ENCODE peak calls at places on chromosomes 7 and 10, in five cellular contexts. One of them, this sample, is unnamed.
A peak's percentile ranks its signal among the peaks of the same experiment; 100 is the strongest.

GRCh38 chr7:159004411-159004810 is 140.3 kb downstream of the VIPR2 start:
- DNase-seq in naive thymus-derived CD4-positive, alpha-beta T cell: no peak
- DNase-seq in upper lobe of right lung: no peak
- DNase-seq in colonic mucosa: no peak
- DNase-seq in fibroblast of lung: no peak
- DNase-seq in this sample: no peak

GRCh38 chr7:26346611-26347200 is 55.0 kb downstream of the SNX10 start:
- DNase-seq in naive thymus-derived CD4-positive, alpha-beta T cell: no peak
- DNase-seq in upper lobe of right lung: peak; percentile 67
- DNase-seq in colonic mucosa: peak; percentile 73
- DNase-seq in fibroblast of lung: peak; percentile 69
- DNase-seq in this sample: no peak

GRCh38 chr10:99654390-99654789 is 4.9 kb upstream of the ENTPD7 start:
- DNase-seq in naive thymus-derived CD4-positive, alpha-beta T cell: no peak
- DNase-seq in upper lobe of right lung: no peak
- DNase-seq in colonic mucosa: no peak
- DNase-seq in fibroblast of lung: no peak
- DNase-seq in this sample: no peak

GRCh38 chr10:123555616-123556015 is 110.5 kb upstream of the GPR26 start:
- DNase-seq in naive thymus-derived CD4-positive, alpha-beta T cell: no peak
- DNase-seq in upper lobe of right lung: no peak
- DNase-seq in colonic mucosa: no peak
- DNase-seq in fibroblast of lung: no peak
- DNase-seq in this sample: no peak

GRCh38 chr10:30436200-30436599 is 2.2 kb downstream of the MAP3K8 start:
- DNase-seq in naive thymus-derived CD4-positive, alpha-beta T cell: no peak
- DNase-seq in upper lobe of right lung: no peak
- DNase-seq in colonic mucosa: peak; percentile 49
- DNase-seq in fibroblast of lung: peak; percentile 87
- DNase-seq in this sample: peak; percentile 44

GRCh38 chr10:43671659-43672555 is 23.2 kb upstream of the ZNF32 start:
- DNase-seq in naive thymus-derived CD4-positive, alpha-beta T cell: peak; percentile 25
- DNase-seq in upper lobe of right lung: peak; percentile 59
- DNase-seq in colonic mucosa: peak; percentile 55
- DNase-seq in fibroblast of lung: peak; percentile 63
- DNase-seq in this sample: peak; percentile 79

GRCh38 chr10:94315975-94316464 is 46.7 kb downstream of the NOC3L start:
- DNase-seq in naive thymus-derived CD4-positive, alpha-beta T cell: no peak
- DNase-seq in upper lobe of right lung: no peak
- DNase-seq in colonic mucosa: no peak
- DNase-seq in fibroblast of lung: peak; percentile 71
- DNase-seq in this sample: peak; percentile 62

GRCh38 chr10:45418859-45419672 is 45.0 kb downstream of the ALOX5 start:
- DNase-seq in naive thymus-derived CD4-positive, alpha-beta T cell: peak; percentile 34
- DNase-seq in upper lobe of right lung: peak; percentile 83
- DNase-seq in colonic mucosa: peak; percentile 53
- DNase-seq in fibroblast of lung: peak; percentile 32
- DNase-seq in this sample: no peak

GRCh38 chr10:124043310-124044142 is 49.9 kb downstream of the CHST15 start:
- DNase-seq in naive thymus-derived CD4-positive, alpha-beta T cell: no peak
- DNase-seq in upper lobe of right lung: no peak
- DNase-seq in colonic mucosa: no peak
- DNase-seq in fibroblast of lung: no peak
- DNase-seq in this sample: no peak

GRCh38 chr10:71357792-71358265 is 38.8 kb downstream of the SLC29A3 start:
- DNase-seq in naive thymus-derived CD4-positive, alpha-beta T cell: no peak
- DNase-seq in upper lobe of right lung: no peak
- DNase-seq in colonic mucosa: no peak
- DNase-seq in fibroblast of lung: peak; percentile 20
- DNase-seq in this sample: no peak

GRCh38 chr7:150937848-150938561 is 40.1 kb downstream of the KCNH2 start:
- DNase-seq in naive thymus-derived CD4-positive, alpha-beta T cell: no peak
- DNase-seq in upper lobe of right lung: peak; percentile 38
- DNase-seq in colonic mucosa: no peak
- DNase-seq in fibroblast of lung: peak; percentile 70
- DNase-seq in this sample: no peak

GRCh38 chr7:25014735-25015134 is 34.8 kb upstream of the OSBPL3 start:
- DNase-seq in naive thymus-derived CD4-positive, alpha-beta T cell: no peak
- DNase-seq in upper lobe of right lung: no peak
- DNase-seq in colonic mucosa: no peak
- DNase-seq in fibroblast of lung: peak; percentile 92
- DNase-seq in this sample: no peak

GRCh38 chr10:58531084-58531695 is 18.5 kb downstream of the BICC1 start:
- DNase-seq in naive thymus-derived CD4-positive, alpha-beta T cell: no peak
- DNase-seq in upper lobe of right lung: no peak
- DNase-seq in colonic mucosa: peak; percentile 66
- DNase-seq in fibroblast of lung: peak; percentile 60
- DNase-seq in this sample: peak; percentile 82

GRCh38 chr10:90417056-90417455 is 440.8 kb downstream of the HTR7 start:
- DNase-seq in naive thymus-derived CD4-positive, alpha-beta T cell: no peak
- DNase-seq in upper lobe of right lung: no peak
- DNase-seq in colonic mucosa: no peak
- DNase-seq in fibroblast of lung: peak; percentile 82
- DNase-seq in this sample: no peak

GRCh38 chr10:11017575-11018425 is at the start of gene CELF2:
- DNase-seq in naive thymus-derived CD4-positive, alpha-beta T cell: peak; percentile 42
- DNase-seq in upper lobe of right lung: peak; percentile 93
- DNase-seq in colonic mucosa: peak; percentile 79
- DNase-seq in fibroblast of lung: peak; percentile 23
- DNase-seq in this sample: peak; percentile 77

GRCh38 chr10:11016959-11017574 is 605 bp upstream of the CELF2 start:
- DNase-seq in naive thymus-derived CD4-positive, alpha-beta T cell: no peak
- DNase-seq in upper lobe of right lung: no peak
- DNase-seq in colonic mucosa: no peak
- DNase-seq in fibroblast of lung: no peak
- DNase-seq in this sample: no peak

GRCh38 chr10:11018426-11018818 is 750 bp downstream of the CELF2 start:
- DNase-seq in naive thymus-derived CD4-positive, alpha-beta T cell: no peak
- DNase-seq in upper lobe of right lung: peak; percentile 71
- DNase-seq in colonic mucosa: peak; percentile 47
- DNase-seq in fibroblast of lung: no peak
- DNase-seq in this sample: no peak

GRCh38 chr10:11020026-11020820 is 2.6 kb downstream of the CELF2 start:
- DNase-seq in naive thymus-derived CD4-positive, alpha-beta T cell: no peak
- DNase-seq in upper lobe of right lung: no peak
- DNase-seq in colonic mucosa: no peak
- DNase-seq in fibroblast of lung: no peak
- DNase-seq in this sample: no peak

GRCh38 chr10:11018830-11019692 is 1.4 kb downstream of the CELF2 start:
- DNase-seq in naive thymus-derived CD4-positive, alpha-beta T cell: no peak
- DNase-seq in upper lobe of right lung: no peak
- DNase-seq in colonic mucosa: no peak
- DNase-seq in fibroblast of lung: no peak
- DNase-seq in this sample: no peak
- H3K4me3 ChIP-seq in naive thymus-derived CD4-positive, alpha-beta T cell: no peak overlapping the region
- H3K4me3 ChIP-seq in upper lobe of right lung: peak overlapping the region; percentile 63
- H3K4me3 ChIP-seq in colonic mucosa: peak overlapping the region; percentile 80
- H3K4me3 ChIP-seq in fibroblast of lung: peak overlapping the region; percentile 58
- H3K4me3 ChIP-seq in this sample: no peak overlapping the region

DNA sequence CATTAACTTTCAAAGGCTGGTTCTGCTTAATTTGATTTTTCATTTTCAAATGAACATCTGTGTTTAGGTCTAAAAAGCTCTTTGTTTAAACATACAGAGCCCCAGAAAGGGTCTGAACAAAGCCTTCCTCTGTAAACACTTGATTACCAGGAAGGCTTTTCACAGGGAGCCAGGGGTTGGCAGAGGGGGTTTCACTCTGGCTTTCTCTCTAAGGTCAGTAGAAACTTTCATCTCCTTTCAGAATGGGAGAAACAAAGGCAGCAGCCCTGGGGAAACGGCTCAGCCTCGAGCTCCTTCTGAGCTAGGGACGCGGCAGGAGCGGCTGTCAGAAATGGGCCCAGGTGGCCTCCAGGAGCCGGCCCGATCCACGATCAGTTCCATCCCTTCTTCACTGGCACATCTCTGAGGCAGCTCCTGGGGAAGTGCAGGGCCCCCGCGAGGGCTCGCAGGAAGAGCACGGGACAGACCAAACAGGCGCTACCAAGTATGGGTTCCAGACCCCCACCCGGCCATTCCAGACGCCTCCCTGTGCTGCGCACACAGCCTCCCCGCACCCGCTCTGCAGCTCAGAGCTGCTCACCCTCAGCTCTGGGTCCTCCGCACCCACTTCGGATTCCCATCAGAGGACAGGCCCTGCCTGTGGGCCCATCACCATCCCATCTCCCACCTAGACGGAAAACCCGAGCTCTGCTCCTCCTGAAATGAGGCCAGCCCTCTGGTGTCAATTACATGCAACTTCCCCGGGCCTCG is 124.1 kb downstream of the MAD1L1 start:
- DNase-seq in naive thymus-derived CD4-positive, alpha-beta T cell: no peak
- DNase-seq in upper lobe of right lung: no peak
- DNase-seq in colonic mucosa: no peak
- DNase-seq in fibroblast of lung: no peak
- DNase-seq in this sample: no peak
- H3K4me1 ChIP-seq in naive thymus-derived CD4-positive, alpha-beta T cell: peaks cover 2% of the 10 kb centered on the region
- H3K4me1 ChIP-seq in upper lobe of right lung: peaks cover 16% of the 10 kb centered on the region
- H3K4me1 ChIP-seq in colonic mucosa: no peaks in the 10 kb centered on the region
- H3K4me1 ChIP-seq in fibroblast of lung: peaks cover 23% of the 10 kb centered on the region
- H3K4me1 ChIP-seq in this sample: peaks cover 16% of the 10 kb centered on the region

DNA sequence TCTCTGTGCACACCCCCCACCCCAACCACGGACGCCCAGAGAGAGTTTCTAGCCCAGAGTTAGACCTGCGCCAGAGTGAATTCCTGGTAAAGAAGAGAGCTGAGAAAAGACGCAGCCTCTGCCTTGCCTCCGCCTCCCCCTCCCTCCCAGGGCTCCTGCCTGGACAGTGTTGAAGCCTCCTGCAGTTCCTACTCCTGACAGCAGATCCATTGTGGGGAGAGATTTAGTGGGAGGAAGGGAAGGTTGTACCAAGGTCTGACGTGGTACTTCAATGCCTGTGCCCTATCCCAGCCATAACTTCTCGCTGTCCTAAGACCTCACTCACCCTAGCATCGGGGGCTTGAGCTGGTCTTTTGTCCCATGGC is 952 bp downstream of the SRRM3 start:
- DNase-seq in naive thymus-derived CD4-positive, alpha-beta T cell: no peak
- DNase-seq in upper lobe of right lung: no peak
- DNase-seq in colonic mucosa: no peak
- DNase-seq in fibroblast of lung: no peak
- DNase-seq in this sample: no peak
- H3K4me3 ChIP-seq in naive thymus-derived CD4-positive, alpha-beta T cell: no peak overlapping the region
- H3K4me3 ChIP-seq in upper lobe of right lung: no peak overlapping the region
- H3K4me3 ChIP-seq in colonic mucosa: no peak overlapping the region
- H3K4me3 ChIP-seq in fibroblast of lung: no peak overlapping the region
- H3K4me3 ChIP-seq in this sample: no peak overlapping the region

GRCh38 chr7:157758468-157759245 is 421.9 kb downstream of the DNAJB6 start:
- DNase-seq in naive thymus-derived CD4-positive, alpha-beta T cell: no peak
- DNase-seq in upper lobe of right lung: no peak
- DNase-seq in colonic mucosa: no peak
- DNase-seq in fibroblast of lung: no peak
- DNase-seq in this sample: no peak
- H3K4me1 ChIP-seq in naive thymus-derived CD4-positive, alpha-beta T cell: no peaks in the 10 kb centered on the region
- H3K4me1 ChIP-seq in upper lobe of right lung: no peaks in the 10 kb centered on the region
- H3K4me1 ChIP-seq in colonic mucosa: no peaks in the 10 kb centered on the region
- H3K4me1 ChIP-seq in fibroblast of lung: no peaks in the 10 kb centered on the region
- H3K4me1 ChIP-seq in this sample: no peaks in the 10 kb centered on the region

GRCh38 chr10:31698169-31698890 is 230.3 kb downstream of the ARHGAP12 start:
- DNase-seq in naive thymus-derived CD4-positive, alpha-beta T cell: no peak
- DNase-seq in upper lobe of right lung: no peak
- DNase-seq in colonic mucosa: peak; percentile 42
- DNase-seq in fibroblast of lung: peak; percentile 80
- DNase-seq in this sample: no peak

GRCh38 chr10:31693499-31693898 is 235.1 kb downstream of the ARHGAP12 start:
- DNase-seq in naive thymus-derived CD4-positive, alpha-beta T cell: no peak
- DNase-seq in upper lobe of right lung: no peak
- DNase-seq in colonic mucosa: no peak
- DNase-seq in fibroblast of lung: no peak
- DNase-seq in this sample: no peak

GRCh38 chr10:31700222-31700621 is 228.4 kb downstream of the ARHGAP12 start:
- DNase-seq in naive thymus-derived CD4-positive, alpha-beta T cell: no peak
- DNase-seq in upper lobe of right lung: no peak
- DNase-seq in colonic mucosa: no peak
- DNase-seq in fibroblast of lung: no peak
- DNase-seq in this sample: no peak

GRCh38 chr10:31694929-31695837 is 233.4 kb downstream of the ARHGAP12 start:
- DNase-seq in naive thymus-derived CD4-positive, alpha-beta T cell: no peak
- DNase-seq in upper lobe of right lung: no peak
- DNase-seq in colonic mucosa: no peak
- DNase-seq in fibroblast of lung: peak; percentile 18
- DNase-seq in this sample: no peak

DNA sequence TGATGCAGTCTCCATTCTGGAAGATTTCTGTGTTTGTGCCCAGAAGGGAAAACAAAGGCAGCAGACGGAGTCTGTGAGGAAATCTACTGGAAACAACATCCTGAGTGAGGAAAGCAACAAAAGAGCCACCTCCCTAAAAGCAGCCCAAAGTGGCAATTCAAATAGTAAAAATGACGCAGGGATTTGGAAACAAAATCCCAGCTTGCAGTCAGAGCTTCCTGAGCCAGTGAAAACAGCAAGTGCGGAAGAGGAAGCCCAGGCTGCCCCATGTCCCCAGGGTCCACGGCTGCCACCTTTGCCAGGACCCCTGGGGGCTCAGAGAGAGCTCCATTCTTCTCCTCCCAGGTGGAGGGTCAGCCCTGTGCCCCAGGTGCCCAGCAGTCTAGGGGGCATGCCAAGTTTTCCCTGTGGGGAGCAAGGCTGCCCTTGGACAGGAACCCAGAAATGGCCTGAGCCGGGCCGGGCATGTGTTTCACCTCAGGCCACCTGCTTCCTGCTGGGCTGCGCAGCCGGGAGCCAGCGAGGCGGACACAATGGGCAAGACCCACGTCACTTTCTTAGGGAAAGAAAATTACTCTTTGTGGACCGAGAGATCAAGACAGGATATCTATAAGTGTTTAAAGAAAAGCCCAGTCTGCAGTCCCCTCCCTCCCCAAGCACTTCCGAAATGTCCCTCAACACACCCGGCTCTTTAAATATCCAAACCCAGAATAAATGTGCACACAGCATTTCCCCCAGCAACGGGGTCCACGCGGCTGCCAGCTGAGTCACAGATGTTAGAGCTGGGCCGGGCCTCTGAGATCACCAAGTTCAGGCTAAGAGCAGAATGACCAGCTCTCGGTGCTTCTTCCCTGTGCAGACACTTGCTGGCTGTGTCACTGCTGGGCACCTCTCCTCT is 231.1 kb downstream of the ARHGAP12 start:
- DNase-seq in naive thymus-derived CD4-positive, alpha-beta T cell: no peak
- DNase-seq in upper lobe of right lung: peak; percentile 76
- DNase-seq in colonic mucosa: peak; percentile 55
- DNase-seq in fibroblast of lung: peak; percentile 86
- DNase-seq in this sample: no peak
- H3K4me3 ChIP-seq in naive thymus-derived CD4-positive, alpha-beta T cell: no peak overlapping the region
- H3K4me3 ChIP-seq in upper lobe of right lung: peak overlapping the region; percentile 11
- H3K4me3 ChIP-seq in colonic mucosa: no peak overlapping the region
- H3K4me3 ChIP-seq in fibroblast of lung: peak overlapping the region; percentile 38
- H3K4me3 ChIP-seq in this sample: no peak overlapping the region

This sample was measured in Caco-2.